ENCODE peak calls at places on chromosomes 7 and 10, in four cellular contexts. B is A549, Z is K562, I is HepG2. E is an unnamed sample.

GRCh38 chr7:100516135-100516812 is 22.7 kb upstream of the AGFG2 start:
- DNase-seq in I (peak; percentile 18), Z (no peak), B (no peak), E (no peak)

GRCh38 chr7:37380831-37381230 is 67.8 kb downstream of the ELMO1 start:
- DNase-seq in I (no peak), Z (no peak), B (no peak), E (no peak)

GRCh38 chr7:142328006-142328405 is 70.1 kb upstream of the PRSS58 start:
- DNase-seq in I (no peak), Z (no peak), B (no peak), E (peak; percentile 34)

GRCh38 chr10:91088300-91089140 is 131.9 kb upstream of the PCGF5 start:
- DNase-seq in B (peak; percentile 23), I (peak; percentile 30), Z (no peak), E (no peak)

GRCh38 chr10:68284597-68284996 is 47.3 kb upstream of the HNRNPH3 start:
- DNase-seq in Z (no peak), B (no peak), I (no peak), E (no peak)

GRCh38 chr7:80053098-80053497 is 81.5 kb upstream of the GNAI1 start:
- DNase-seq in Z (no peak), B (no peak), I (peak; percentile 3), E (no peak)

GRCh38 chr7:155824195-155824915 is 12.1 kb upstream of the SHH start:
- DNase-seq in I (no peak), B (no peak), Z (no peak), E (no peak)

GRCh38 chr10:108180883-108181282 is 1016.4 kb upstream of the SORCS1 start:
- DNase-seq in I (no peak), Z (no peak), B (no peak), E (no peak)

GRCh38 chr7:28207486-28208158 is 27.0 kb upstream of the JAZF1 start:
- DNase-seq in I (no peak), B (no peak), Z (no peak), E (no peak)

GRCh38 chr7:29488977-29489376 is 74.7 kb upstream of the PRR15 start:
- DNase-seq in Z (no peak), B (no peak), I (peak; percentile 81), E (no peak)

GRCh38 chr7:157962458-157963306 is 624.9 kb downstream of the PTPRN2 start:
- DNase-seq in B (no peak), Z (no peak), I (peak; percentile 10), E (no peak)

GRCh38 chr10:114471906-114472873 is 67.9 kb upstream of the AFAP1L2 start:
- DNase-seq in Z (no peak), I (peak; percentile 24), B (no peak), E (no peak)

GRCh38 chr7:4857189-4857588 is 4.6 kb downstream of the PAPOLB start:
- DNase-seq in I (no peak), B (no peak), Z (no peak), E (no peak)

GRCh38 chr7:87474533-87475358 is 734 bp downstream of the ABCB4 start:
- DNase-seq in Z (no peak), B (no peak), I (no peak), E (no peak)

GRCh38 chr7:82141427-82141826 is 302.1 kb downstream of the CACNA2D1 start:
- DNase-seq in I (no peak), Z (no peak), B (no peak), E (no peak)

GRCh38 chr10:6383099-6383812 is 180.5 kb downstream of the PFKFB3 start:
- DNase-seq in B (no peak), Z (no peak), I (no peak), E (no peak)

GRCh38 chr7:44581426-44581906 is 565 bp downstream of the TMED4 start:
- DNase-seq in B (no peak), I (no peak), Z (peak; percentile 16), E (no peak)

GRCh38 chr7:29304756-29305155 is 110.2 kb downstream of the CHN2 start:
- DNase-seq in B (no peak), Z (no peak), I (no peak), E (no peak)

GRCh38 chr10:114009281-114009996 is 34.2 kb upstream of the ADRB1 start:
- DNase-seq in B (no peak), I (no peak), Z (no peak), E (no peak)

GRCh38 chr10:132094581-132095234 is 29.0 kb downstream of the JAKMIP3 start:
- DNase-seq in Z (no peak), I (no peak), B (peak; percentile 26), E (no peak)

GRCh38 chr10:46518028-46518725 is 38.3 kb downstream of the GPRIN2 start:
- DNase-seq in B (no peak), I (no peak), Z (no peak), E (peak; percentile 7)

GRCh38 chr10:119326167-119326566 is 118.8 kb downstream of the GRK5 start:
- DNase-seq in B (no peak), Z (no peak), I (no peak), E (no peak)

GRCh38 chr10:29735628-29736324 is 101.0 kb upstream of the SVIL start:
- DNase-seq in I (peak; percentile 61), Z (peak; percentile 90), B (peak; percentile 95), E (peak; percentile 85)

GRCh38 chr7:4234886-4235285 is 447.2 kb upstream of the FOXK1 start:
- DNase-seq in B (no peak), I (no peak), Z (no peak), E (no peak)

GRCh38 chr10:1538531-1539061 is 198.7 kb downstream of the ADARB2 start:
- DNase-seq in I (no peak), B (no peak), Z (no peak), E (no peak)

GRCh38 chr10:3538850-3539531 is 246.0 kb downstream of the KLF6 start:
- DNase-seq in I (no peak), B (no peak), Z (no peak), E (no peak)

GRCh38 chr7:79282051-79282694 is 171.3 kb downstream of the MAGI2 start:
- DNase-seq in B (peak; percentile 45), Z (no peak), I (no peak), E (no peak)

GRCh38 chr10:38112159-38112558 is 18.0 kb downstream of the ZNF37A start:
- DNase-seq in B (no peak), I (peak; percentile 21), Z (no peak), E (no peak)

GRCh38 chr7:94301024-94301588 is 93.6 kb upstream of the COL1A2 start:
- DNase-seq in I (peak; percentile 79), Z (peak; percentile 25), B (peak; percentile 93), E (peak; percentile 65)

DNA sequence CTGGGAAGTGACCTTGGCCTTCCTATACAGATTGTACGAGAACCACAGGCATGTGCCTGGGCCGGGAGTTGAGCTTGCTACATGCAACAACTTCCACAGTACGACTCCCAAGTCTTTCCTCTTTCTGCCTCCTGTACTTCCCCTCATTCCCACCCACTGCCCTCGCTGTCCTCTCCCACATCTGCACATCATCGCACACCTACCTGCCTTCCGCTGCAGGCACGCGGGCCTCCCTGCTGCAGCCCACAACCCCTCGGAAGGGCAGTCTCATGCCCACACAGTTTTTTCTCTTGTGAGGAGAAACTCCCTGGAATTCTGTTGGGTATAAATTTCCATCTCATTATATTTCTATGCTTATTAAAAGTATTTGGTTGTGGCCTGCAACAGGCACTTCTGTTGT is 117.2 kb downstream of the ACTR3B start:
- DNase-seq in Z (no peak), I (no peak), B (no peak), E (no peak)
- TF ChIP-seq HMGXB4 in Z (no peak), I (no peak), B (no peak), E (no peak)

DNA sequence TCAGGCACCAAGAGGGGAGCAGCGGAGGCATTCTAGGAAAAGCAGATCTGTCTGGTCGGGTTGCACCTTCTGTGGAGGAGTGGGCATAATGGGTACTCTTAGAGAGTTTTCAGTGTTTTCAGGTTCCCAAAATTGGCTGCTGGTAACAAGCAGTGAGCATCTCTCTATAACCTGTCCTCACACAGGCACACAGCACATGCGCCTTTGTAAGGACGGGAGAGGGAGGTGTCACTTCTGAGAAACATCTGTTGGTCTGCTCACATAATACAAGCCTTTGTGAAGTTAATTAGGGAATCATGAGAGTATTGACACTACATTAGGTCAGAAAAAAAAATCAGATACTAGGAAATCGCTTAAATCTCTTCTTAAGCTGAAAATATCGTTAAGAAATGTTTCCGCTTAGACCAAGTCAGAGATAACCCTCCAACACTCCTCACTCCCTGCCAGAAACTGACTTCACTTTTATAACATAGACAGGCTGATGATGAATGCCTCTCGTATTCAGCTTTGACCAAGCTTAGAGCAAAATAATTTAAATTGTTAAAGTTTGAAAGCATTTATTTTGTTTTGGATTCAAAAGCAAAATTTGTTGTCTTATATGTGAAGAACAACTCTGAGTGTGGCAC is 769.8 kb downstream of the TNS3 start:
- DNase-seq in Z (no peak), B (no peak), I (no peak), E (no peak)
- TF ChIP-seq HMGXB4 in Z (no peak), B (no peak), I (no peak), E (no peak)

GRCh38 chr7:40298421-40298820 is 163.6 kb downstream of the SUGCT start:
- DNase-seq in Z (no peak), B (no peak), I (no peak), E (no peak)

GRCh38 chr7:40299097-40299496 is 164.3 kb downstream of the SUGCT start:
- DNase-seq in Z (no peak), I (no peak), B (no peak), E (no peak)

GRCh38 chr7:40300146-40300655 is 165.4 kb downstream of the SUGCT start:
- DNase-seq in Z (no peak), B (no peak), I (no peak), E (no peak)

GRCh38 chr7:40301486-40302065 is 166.8 kb downstream of the SUGCT start:
- DNase-seq in I (no peak), Z (no peak), B (no peak), E (no peak)

DNA sequence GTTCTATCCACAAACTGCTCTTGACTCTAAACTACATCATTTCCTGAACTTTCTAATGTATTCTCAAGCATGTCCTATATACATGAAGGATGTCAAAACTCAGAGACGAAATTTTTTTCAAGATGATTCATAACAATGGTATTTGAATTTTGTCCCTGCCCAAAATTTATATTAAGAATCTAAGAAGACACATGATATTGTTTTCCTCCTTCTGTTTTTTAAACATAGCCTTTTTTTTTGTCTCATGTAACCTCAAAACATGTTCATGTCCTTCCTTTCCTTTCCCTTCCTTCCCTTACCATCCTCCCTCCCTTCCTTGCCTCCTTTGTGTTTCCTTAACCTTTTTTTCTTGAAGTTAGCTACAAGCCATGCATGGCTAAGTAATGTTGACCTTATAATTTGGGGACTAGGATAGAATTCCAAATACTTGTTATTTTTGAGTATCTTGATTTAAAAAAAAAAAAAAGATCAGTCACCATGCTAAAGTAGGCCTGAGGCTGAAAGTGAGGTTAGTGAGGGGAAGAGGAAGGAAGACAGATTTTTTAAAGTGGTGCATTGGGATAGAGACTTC is 163.0 kb downstream of the SUGCT start:
- DNase-seq in B (no peak), I (no peak), Z (no peak), E (no peak)
- TF ChIP-seq HMGXB4 in B (no peak), I (no peak), Z (no peak), E (no peak)

GRCh38 chr7:138173548-138173947 is 97.3 kb downstream of the AKR1D1 start:
- DNase-seq in I (no peak), B (no peak), Z (no peak), E (no peak)
- TF ChIP-seq HMGXB4 in I (no peak), B (no peak), Z (no peak), E (no peak)

GRCh38 chr7:15305002-15305600 is 256.7 kb downstream of the AGMO start:
- DNase-seq in B (peak; percentile 3), Z (peak; percentile 19), I (peak; percentile 33), E (peak; percentile 48)
- TF ChIP-seq HMGXB4 in B (no peak), Z (no peak), I (no peak), E (no peak)

DNA sequence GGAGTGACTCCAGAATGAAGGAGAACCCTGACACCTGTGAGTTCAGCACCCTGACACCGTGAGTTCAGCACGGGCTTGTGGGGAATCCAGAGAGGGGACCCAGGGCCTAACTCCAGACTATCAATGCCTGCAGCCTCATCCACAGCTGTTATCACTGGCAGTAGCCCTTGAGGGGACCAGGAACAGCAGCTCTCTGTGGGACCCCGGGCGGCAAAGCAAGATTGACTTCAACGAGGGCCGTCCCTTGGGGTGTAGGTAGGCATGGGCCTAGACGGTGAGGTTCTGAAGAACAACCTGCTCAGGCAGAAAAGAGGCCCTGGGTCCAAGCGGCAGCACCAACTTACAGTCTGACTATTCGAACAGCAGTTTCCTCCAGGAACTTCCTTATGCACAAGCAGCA is 8.9 kb downstream of the GRID1 start:
- DNase-seq in I (no peak), B (no peak), Z (no peak), E (no peak)
- TF ChIP-seq HMGXB4 in I (no peak), B (no peak), Z (no peak), E (no peak)

E was measured in WTC11.